ENCODE peak calls at places on chromosomes 5 and 9, in six cellular contexts. One of them, this sample, is unnamed.

GRCh38 chr5:156475831-156476551 is 149.0 kb downstream of the SGCD start:
- DNase-seq in GM12891: no peak
- DNase-seq in breast epithelium: no peak
- DNase-seq in GM23338: peak
- DNase-seq in GM12892: no peak
- DNase-seq in HL-60: no peak
- DNase-seq in this sample: no peak

GRCh38 chr5:140833993-140834392 is at the start of gene PCDHA7:
- DNase-seq in GM12891: no peak
- DNase-seq in breast epithelium: no peak
- DNase-seq in GM23338: peak
- DNase-seq in GM12892: no peak
- DNase-seq in HL-60: no peak
- DNase-seq in this sample: no peak

GRCh38 chr9:121788686-121789366 is 137.4 kb downstream of the DAB2IP start:
- DNase-seq in GM12891: no peak
- DNase-seq in breast epithelium: no peak
- DNase-seq in GM23338: no peak
- DNase-seq in GM12892: no peak
- DNase-seq in HL-60: no peak
- DNase-seq in this sample: no peak

GRCh38 chr5:137260820-137261541 is 238.1 kb downstream of the SPOCK1 start:
- DNase-seq in GM12891: no peak
- DNase-seq in breast epithelium: no peak
- DNase-seq in GM23338: no peak
- DNase-seq in GM12892: no peak
- DNase-seq in HL-60: no peak
- DNase-seq in this sample: no peak

GRCh38 chr9:91536211-91536691 is 112.6 kb upstream of the NFIL3 start:
- DNase-seq in GM12891: no peak
- DNase-seq in breast epithelium: no peak
- DNase-seq in GM23338: no peak
- DNase-seq in GM12892: no peak
- DNase-seq in HL-60: no peak
- DNase-seq in this sample: no peak

GRCh38 chr5:146051678-146052077 is 53.7 kb downstream of the PLAC8L1 start:
- DNase-seq in GM12891: no peak
- DNase-seq in breast epithelium: no peak
- DNase-seq in GM23338: no peak
- DNase-seq in GM12892: no peak
- DNase-seq in HL-60: no peak
- DNase-seq in this sample: no peak

GRCh38 chr9:114503009-114503408 is 2.3 kb downstream of the WHRN start:
- DNase-seq in GM12891: no peak
- DNase-seq in breast epithelium: peak
- DNase-seq in GM23338: no peak
- DNase-seq in GM12892: no peak
- DNase-seq in HL-60: no peak
- DNase-seq in this sample: no peak

GRCh38 chr5:156253130-156253529 is 73.8 kb upstream of the SGCD start:
- DNase-seq in GM12891: no peak
- DNase-seq in breast epithelium: no peak
- DNase-seq in GM23338: no peak
- DNase-seq in GM12892: no peak
- DNase-seq in HL-60: no peak
- DNase-seq in this sample: no peak

GRCh38 chr9:33106827-33107621 is 30.6 kb upstream of the SMU1 start:
- DNase-seq in GM12891: no peak
- DNase-seq in breast epithelium: peak
- DNase-seq in GM23338: peak
- DNase-seq in GM12892: no peak
- DNase-seq in HL-60: no peak
- DNase-seq in this sample: no peak

GRCh38 chr5:61638476-61638875 is 306.4 kb downstream of the ZSWIM6 start:
- DNase-seq in GM12891: no peak
- DNase-seq in breast epithelium: no peak
- DNase-seq in GM23338: no peak
- DNase-seq in GM12892: no peak
- DNase-seq in HL-60: no peak
- DNase-seq in this sample: no peak

GRCh38 chr5:72709341-72709740 is 107.1 kb upstream of the TNPO1 start:
- DNase-seq in GM12891: no peak
- DNase-seq in breast epithelium: no peak
- DNase-seq in GM23338: no peak
- DNase-seq in GM12892: no peak
- DNase-seq in HL-60: no peak
- DNase-seq in this sample: no peak

GRCh38 chr5:181020716-181021115 is 19.4 kb upstream of the BTNL9 start:
- DNase-seq in GM12891: no peak
- DNase-seq in breast epithelium: no peak
- DNase-seq in GM23338: no peak
- DNase-seq in GM12892: no peak
- DNase-seq in HL-60: no peak
- DNase-seq in this sample: no peak

GRCh38 chr5:140242099-140242498 is 60.8 kb downstream of the PFDN1 start:
- DNase-seq in GM12891: no peak
- DNase-seq in breast epithelium: no peak
- DNase-seq in GM23338: peak
- DNase-seq in GM12892: no peak
- DNase-seq in HL-60: no peak
- DNase-seq in this sample: no peak

GRCh38 chr5:157719231-157719630 is 12.0 kb upstream of the THG1L start:
- DNase-seq in GM12891: no peak
- DNase-seq in breast epithelium: no peak
- DNase-seq in GM23338: peak
- DNase-seq in GM12892: no peak
- DNase-seq in HL-60: no peak
- DNase-seq in this sample: no peak

GRCh38 chr5:153641183-153641688 is 150.8 kb downstream of the GRIA1 start:
- DNase-seq in GM12891: no peak
- DNase-seq in breast epithelium: no peak
- DNase-seq in GM23338: no peak
- DNase-seq in GM12892: no peak
- DNase-seq in HL-60: no peak
- DNase-seq in this sample: no peak

GRCh38 chr5:115530426-115530825 is 14.1 kb downstream of the FEM1C start:
- DNase-seq in GM12891: no peak
- DNase-seq in breast epithelium: no peak
- DNase-seq in GM23338: no peak
- DNase-seq in GM12892: no peak
- DNase-seq in HL-60: no peak
- DNase-seq in this sample: no peak

GRCh38 chr9:72362680-72363139 is 2.3 kb downstream of the ZFAND5 start:
- DNase-seq in GM12891: no peak
- DNase-seq in breast epithelium: peak
- DNase-seq in GM23338: peak
- DNase-seq in GM12892: peak
- DNase-seq in HL-60: peak
- DNase-seq in this sample: peak

GRCh38 chr9:131727184-131727785 is 12.6 kb downstream of the RAPGEF1 start:
- DNase-seq in GM12891: no peak
- DNase-seq in breast epithelium: no peak
- DNase-seq in GM23338: no peak
- DNase-seq in GM12892: no peak
- DNase-seq in HL-60: peak
- DNase-seq in this sample: no peak

GRCh38 chr9:92986175-92987110 is 39.1 kb downstream of the FGD3 start:
- DNase-seq in GM12891: no peak
- DNase-seq in breast epithelium: peak
- DNase-seq in GM23338: peak
- DNase-seq in GM12892: no peak
- DNase-seq in HL-60: peak
- DNase-seq in this sample: no peak

GRCh38 chr9:6113819-6114218 is 98.4 kb upstream of the RANBP6 start:
- DNase-seq in GM12891: no peak
- DNase-seq in breast epithelium: no peak
- DNase-seq in GM23338: no peak
- DNase-seq in GM12892: no peak
- DNase-seq in HL-60: no peak
- DNase-seq in this sample: no peak

GRCh38 chr9:14025741-14026140 is 288.2 kb downstream of the NFIB start:
- DNase-seq in GM12891: no peak
- DNase-seq in breast epithelium: no peak
- DNase-seq in GM23338: no peak
- DNase-seq in GM12892: no peak
- DNase-seq in HL-60: no peak
- DNase-seq in this sample: peak

GRCh38 chr9:14030350-14030823 is 283.6 kb downstream of the NFIB start:
- DNase-seq in GM12891: no peak
- DNase-seq in breast epithelium: no peak
- DNase-seq in GM23338: no peak
- DNase-seq in GM12892: no peak
- DNase-seq in HL-60: no peak
- DNase-seq in this sample: peak

GRCh38 chr9:14031015-14031414 is 282.9 kb downstream of the NFIB start:
- DNase-seq in GM12891: no peak
- DNase-seq in breast epithelium: no peak
- DNase-seq in GM23338: peak
- DNase-seq in GM12892: no peak
- DNase-seq in HL-60: no peak
- DNase-seq in this sample: no peak

GRCh38 chr9:14029811-14030210 is 284.1 kb downstream of the NFIB start:
- DNase-seq in GM12891: no peak
- DNase-seq in breast epithelium: no peak
- DNase-seq in GM23338: no peak
- DNase-seq in GM12892: no peak
- DNase-seq in HL-60: no peak
- DNase-seq in this sample: no peak

GRCh38 chr9:14027114-14027812 is 286.7 kb downstream of the NFIB start:
- DNase-seq in GM12891: no peak
- DNase-seq in breast epithelium: no peak
- DNase-seq in GM23338: no peak
- DNase-seq in GM12892: no peak
- DNase-seq in HL-60: no peak
- DNase-seq in this sample: no peak
- TF ChIP-seq POLR2AphosphoS5 in GM12891: no peak
- TF ChIP-seq POLR2AphosphoS5 in breast epithelium: peak
- TF ChIP-seq POLR2AphosphoS5 in GM23338: no peak
- TF ChIP-seq POLR2AphosphoS5 in GM12892: no peak
- TF ChIP-seq POLR2AphosphoS5 in HL-60: no peak
- TF ChIP-seq POLR2AphosphoS5 in this sample: no peak

GRCh38 chr9:18442629-18443491 is 31.1 kb upstream of the ADAMTSL1 start:
- DNase-seq in GM12891: peak
- DNase-seq in breast epithelium: peak
- DNase-seq in GM23338: peak
- DNase-seq in GM12892: peak
- DNase-seq in HL-60: peak
- DNase-seq in this sample: peak

GRCh38 chr9:18441245-18441644 is 32.7 kb upstream of the ADAMTSL1 start:
- DNase-seq in GM12891: no peak
- DNase-seq in breast epithelium: no peak
- DNase-seq in GM23338: no peak
- DNase-seq in GM12892: no peak
- DNase-seq in HL-60: no peak
- DNase-seq in this sample: no peak

GRCh38 chr9:18438951-18439350 is 35.0 kb upstream of the ADAMTSL1 start:
- DNase-seq in GM12891: no peak
- DNase-seq in breast epithelium: no peak
- DNase-seq in GM23338: no peak
- DNase-seq in GM12892: no peak
- DNase-seq in HL-60: no peak
- DNase-seq in this sample: no peak

GRCh38 chr9:18437315-18438200 is 36.4 kb upstream of the ADAMTSL1 start:
- DNase-seq in GM12891: no peak
- DNase-seq in breast epithelium: no peak
- DNase-seq in GM23338: peak
- DNase-seq in GM12892: no peak
- DNase-seq in HL-60: no peak
- DNase-seq in this sample: no peak

GRCh38 chr9:18438300-18438925 is 35.5 kb upstream of the ADAMTSL1 start:
- DNase-seq in GM12891: no peak
- DNase-seq in breast epithelium: no peak
- DNase-seq in GM23338: peak
- DNase-seq in GM12892: no peak
- DNase-seq in HL-60: no peak
- DNase-seq in this sample: no peak
- TF ChIP-seq POLR2AphosphoS5 in GM12891: no peak
- TF ChIP-seq POLR2AphosphoS5 in breast epithelium: no peak
- TF ChIP-seq POLR2AphosphoS5 in GM23338: no peak
- TF ChIP-seq POLR2AphosphoS5 in GM12892: no peak
- TF ChIP-seq POLR2AphosphoS5 in HL-60: no peak
- TF ChIP-seq POLR2AphosphoS5 in this sample: no peak

DNA sequence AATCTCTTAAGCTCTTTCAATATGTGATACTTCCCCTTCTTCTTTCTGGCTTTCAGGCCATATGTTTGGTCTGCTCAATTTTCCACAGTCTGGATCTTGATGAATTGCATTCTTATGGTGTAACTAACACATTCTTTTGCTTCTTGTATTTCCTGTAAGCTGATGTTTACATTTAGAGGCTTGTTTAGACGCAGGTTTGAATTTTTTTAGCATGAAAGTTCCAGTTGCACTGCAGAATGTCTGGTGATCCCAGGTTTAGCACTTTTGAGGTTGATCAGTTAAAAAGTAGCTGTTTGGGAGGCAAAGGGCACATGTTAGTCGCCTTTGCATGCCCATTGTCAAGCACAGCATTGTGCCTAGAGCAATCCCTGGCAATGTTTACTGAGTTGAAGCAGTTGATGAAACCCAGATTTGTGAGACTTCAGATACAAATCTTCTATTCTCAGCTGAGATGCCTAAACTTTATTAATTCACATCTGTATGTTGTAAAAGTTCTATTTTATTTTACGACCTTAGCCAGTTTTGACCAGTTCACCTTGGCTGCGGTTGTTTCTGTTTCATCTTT is 59.6 kb upstream of the SPATA31C2 start:
- DNase-seq in GM12891: no peak
- DNase-seq in breast epithelium: no peak
- DNase-seq in GM23338: no peak
- DNase-seq in GM12892: no peak
- DNase-seq in HL-60: no peak
- DNase-seq in this sample: peak
- TF ChIP-seq POLR2AphosphoS5 in GM12891: no peak
- TF ChIP-seq POLR2AphosphoS5 in breast epithelium: no peak
- TF ChIP-seq POLR2AphosphoS5 in GM23338: no peak
- TF ChIP-seq POLR2AphosphoS5 in GM12892: no peak
- TF ChIP-seq POLR2AphosphoS5 in HL-60: no peak
- TF ChIP-seq POLR2AphosphoS5 in this sample: no peak

GRCh38 chr9:105679406-105680022 is 14.8 kb upstream of the TMEM38B start:
- DNase-seq in GM12891: no peak
- DNase-seq in breast epithelium: no peak
- DNase-seq in GM23338: no peak
- DNase-seq in GM12892: no peak
- DNase-seq in HL-60: no peak
- DNase-seq in this sample: no peak

GRCh38 chr9:105678163-105678562 is 15.9 kb downstream of the TAL2 start:
- DNase-seq in GM12891: no peak
- DNase-seq in breast epithelium: no peak
- DNase-seq in GM23338: no peak
- DNase-seq in GM12892: no peak
- DNase-seq in HL-60: no peak
- DNase-seq in this sample: no peak

GRCh38 chr9:105678781-105679180 is 15.6 kb upstream of the TMEM38B start:
- DNase-seq in GM12891: no peak
- DNase-seq in breast epithelium: no peak
- DNase-seq in GM23338: no peak
- DNase-seq in GM12892: no peak
- DNase-seq in HL-60: no peak
- DNase-seq in this sample: no peak

GRCh38 chr9:105673850-105674387 is 11.7 kb downstream of the TAL2 start:
- DNase-seq in GM12891: no peak
- DNase-seq in breast epithelium: no peak
- DNase-seq in GM23338: peak
- DNase-seq in GM12892: no peak
- DNase-seq in HL-60: no peak
- DNase-seq in this sample: no peak

GRCh38 chr9:105676351-105676923 is 14.2 kb downstream of the TAL2 start:
- DNase-seq in GM12891: no peak
- DNase-seq in breast epithelium: no peak
- DNase-seq in GM23338: no peak
- DNase-seq in GM12892: no peak
- DNase-seq in HL-60: no peak
- DNase-seq in this sample: no peak
- TF ChIP-seq POLR2AphosphoS5 in GM12891: no peak
- TF ChIP-seq POLR2AphosphoS5 in breast epithelium: no peak
- TF ChIP-seq POLR2AphosphoS5 in GM23338: no peak
- TF ChIP-seq POLR2AphosphoS5 in GM12892: no peak
- TF ChIP-seq POLR2AphosphoS5 in HL-60: no peak
- TF ChIP-seq POLR2AphosphoS5 in this sample: no peak

This sample was measured in SK-N-MC.